ENCODE peak calls at places on chromosome 7, in ten cellular contexts. M is dorsolateral prefrontal cortex; C is body of pancreas; B is choroid plexus epithelial cell; F is mucosa of descending colon; L is HFF-Myc; W is A549; R is CD8-positive, alpha-beta T cell; D is left ventricle myocardium inferior; V is foreskin fibroblast. U is an unnamed sample.

GRCh38 chr7:150755473-150756099 is 18.4 kb downstream of the GIMAP5 start:
- DNase-seq in R (peak), F (no peak), B (no peak), C (no peak), M (no peak), D (no peak), V (no peak), L (no peak), W (no peak), U (no peak)

GRCh38 chr7:55770778-55771177 is 91.8 kb downstream of the SEPTIN14 start:
- DNase-seq in F (no peak), D (no peak), C (no peak), B (peak), R (no peak), V (no peak), L (no peak), W (no peak), M (no peak), U (no peak)

GRCh38 chr7:131002600-131002999 is 268.6 kb upstream of the KLF14 start:
- DNase-seq in C (no peak), B (no peak), L (no peak), R (no peak), V (no peak), F (no peak), D (no peak), W (no peak), M (no peak), U (no peak)

GRCh38 chr7:120843121-120843520 is 14.8 kb downstream of the TSPAN12 start:
- DNase-seq in R (no peak), V (peak), C (no peak), M (no peak), B (no peak), F (no peak), W (no peak), L (peak), D (no peak), U (no peak)

GRCh38 chr7:107179326-107180163 is 10.7 kb downstream of the HBP1 start:
- DNase-seq in V (no peak), L (no peak), R (no peak), F (no peak), W (peak), C (no peak), M (no peak), B (peak), D (no peak), U (no peak)

GRCh38 chr7:117072620-117073118 is 119.4 kb downstream of the ST7 start:
- DNase-seq in C (peak), D (peak), M (peak), V (no peak), R (no peak), B (peak), F (peak), L (no peak), W (no peak), U (no peak)

GRCh38 chr7:151930026-151930653 is 26.1 kb upstream of the GALNTL5 start:
- DNase-seq in L (no peak), D (no peak), M (no peak), W (no peak), V (no peak), C (no peak), R (no peak), F (no peak), B (no peak), U (no peak)

GRCh38 chr7:15995027-15995426 is 308.5 kb upstream of the MEOX2 start:
- DNase-seq in M (no peak), D (no peak), F (no peak), V (no peak), B (no peak), R (no peak), L (no peak), C (peak), W (no peak), U (no peak)

GRCh38 chr7:45342236-45342635 is 184.6 kb downstream of the RAMP3 start:
- DNase-seq in V (no peak), D (no peak), W (peak), F (no peak), R (no peak), B (no peak), M (no peak), L (no peak), C (no peak), U (no peak)

GRCh38 chr7:92621026-92621540 is 30.9 kb upstream of the FAM133B start:
- DNase-seq in V (peak), W (peak), C (peak), L (peak), M (no peak), F (peak), B (peak), D (peak), R (peak), U (no peak)

GRCh38 chr7:97317575-97317974 is 200.1 kb downstream of the SDHAF3 start:
- DNase-seq in L (no peak), V (no peak), M (no peak), F (no peak), R (no peak), D (no peak), W (peak), C (no peak), B (peak), U (no peak)

GRCh38 chr7:29527709-29528108 is 35.9 kb upstream of the PRR15 start:
- DNase-seq in L (no peak), F (no peak), W (no peak), D (no peak), C (no peak), B (no peak), M (no peak), V (no peak), R (no peak), U (no peak)

GRCh38 chr7:98189559-98189958 is 21.7 kb upstream of the BHLHA15 start:
- DNase-seq in D (no peak), V (no peak), B (no peak), L (no peak), M (no peak), C (no peak), W (no peak), F (no peak), R (no peak), U (no peak)

DNA sequence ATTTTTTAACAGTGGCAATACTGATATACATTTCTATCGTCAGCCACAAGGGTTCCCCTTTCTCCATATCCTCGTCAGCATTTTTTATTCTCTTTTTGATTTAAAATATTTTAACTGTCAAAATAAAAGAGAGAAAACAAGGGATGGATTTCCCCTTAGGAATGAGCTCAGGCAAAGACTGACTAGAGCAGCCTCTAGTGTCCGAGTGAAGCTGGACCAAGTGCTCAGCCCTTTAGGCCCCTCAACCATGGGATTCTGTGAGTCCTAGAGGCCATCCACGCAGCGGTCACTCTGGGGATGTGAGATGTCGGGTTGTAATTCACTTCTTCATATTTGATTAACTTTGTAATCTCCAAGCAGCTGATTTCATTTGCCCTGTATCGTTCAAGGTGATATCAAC is 137.4 kb upstream of the RNF32 start:
- DNase-seq in F (no peak), W (no peak), V (no peak), R (no peak), L (no peak), M (no peak), D (no peak), B (peak), C (no peak), U (no peak)
- TF ChIP-seq CTCF in F (no peak), W (peak), V (no peak), R (no peak), L (no peak), M (no peak), D (no peak), B (no peak), C (no peak), U (no peak)

DNA sequence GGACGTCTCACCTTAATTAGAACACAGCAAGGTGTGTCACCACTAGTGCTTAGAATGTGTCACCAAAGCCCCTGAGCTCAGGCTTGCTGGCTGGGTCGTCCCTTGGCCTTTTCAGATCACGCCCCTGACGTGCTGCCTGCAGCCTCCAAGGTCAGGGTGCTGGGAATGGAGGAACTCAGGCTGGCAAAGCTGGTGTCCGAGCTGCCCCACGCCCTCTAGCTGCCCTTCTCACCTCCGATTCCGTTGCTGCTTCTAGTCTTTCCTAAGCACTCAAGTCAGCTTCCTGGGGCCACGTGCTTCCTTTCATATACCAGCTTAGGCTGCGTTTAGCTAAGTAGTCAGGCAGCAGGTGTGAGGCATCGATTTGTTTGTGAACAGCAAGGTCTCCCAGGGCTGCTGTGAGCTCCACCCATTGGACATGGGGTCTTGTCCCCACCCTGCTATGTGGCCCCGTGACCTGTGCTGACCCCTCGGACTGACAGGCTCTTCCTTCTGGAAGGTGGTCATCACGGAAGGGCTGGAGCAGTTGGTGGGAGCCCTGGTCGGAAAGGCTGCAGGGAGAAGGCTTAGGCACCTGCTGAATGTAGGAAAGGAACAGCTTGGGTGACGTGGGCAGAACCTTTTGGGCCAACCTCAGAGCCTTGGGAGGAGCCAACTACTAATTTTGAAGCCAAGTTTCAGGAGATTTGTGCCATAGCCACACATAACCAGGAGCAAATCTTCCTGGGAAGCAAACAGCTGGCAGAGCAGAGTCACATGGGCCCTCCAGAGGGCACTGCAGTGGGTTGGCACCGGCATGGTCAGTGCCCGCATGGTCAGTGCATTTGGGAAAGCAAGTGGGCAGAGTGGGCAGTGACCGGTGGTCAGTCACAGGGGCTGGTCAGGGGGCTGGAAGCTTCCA is 28.8 kb downstream of the VIPR2 start:
- DNase-seq in W (no peak), V (no peak), R (no peak), B (no peak), F (no peak), D (no peak), L (no peak), C (peak), M (peak), U (no peak)
- TF ChIP-seq CTCF in W (no peak), V (no peak), R (no peak), B (no peak), F (no peak), D (peak), L (no peak), C (no peak), M (no peak), U (no peak)

GRCh38 chr7:66522518-66522917 is 106.2 kb upstream of the KCTD7 start:
- DNase-seq in R (no peak), C (no peak), V (no peak), D (no peak), W (peak), B (no peak), L (no peak), F (peak), M (no peak), U (no peak)
- TF ChIP-seq CTCF in R (no peak), C (no peak), V (peak), D (peak), W (peak), B (peak), L (peak), F (no peak), M (peak), U (peak)

DNA sequence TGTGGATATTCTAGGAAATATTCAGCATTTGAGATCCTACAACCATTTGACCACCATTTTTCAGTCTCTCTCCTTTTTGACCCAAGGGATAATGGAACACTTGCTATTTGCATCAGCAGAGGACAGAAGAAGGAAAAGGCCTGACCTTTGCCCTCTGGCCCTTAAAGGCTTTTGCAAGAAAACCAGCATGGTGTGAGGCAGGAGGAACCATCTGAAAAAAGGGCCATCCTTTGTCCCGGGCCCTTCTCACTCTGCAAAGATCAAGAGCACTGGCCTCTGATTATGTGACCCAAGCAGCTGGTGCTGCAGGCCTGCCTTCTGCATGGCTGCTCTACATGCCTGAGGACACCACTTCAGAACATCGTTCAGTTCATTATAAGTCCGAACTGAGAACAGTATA is 133.3 kb upstream of the STK17A start:
- DNase-seq in L (no peak), B (no peak), M (no peak), W (no peak), D (no peak), C (no peak), R (no peak), V (no peak), F (no peak), U (no peak)
- TF ChIP-seq CTCF in L (no peak), B (no peak), M (no peak), W (no peak), D (no peak), C (no peak), R (no peak), V (no peak), F (no peak), U (no peak)

GRCh38 chr7:42099076-42099836 is 137.8 kb downstream of the GLI3 start:
- DNase-seq in V (no peak), W (no peak), C (no peak), D (no peak), B (no peak), M (no peak), R (no peak), F (no peak), L (no peak), U (no peak)

GRCh38 chr7:42095791-42096190 is 141.2 kb downstream of the GLI3 start:
- DNase-seq in M (no peak), W (no peak), B (no peak), L (no peak), C (no peak), V (no peak), R (no peak), F (no peak), D (no peak), U (no peak)

GRCh38 chr7:42096681-42097637 is 140.1 kb downstream of the GLI3 start:
- DNase-seq in L (no peak), C (peak), D (peak), W (no peak), M (no peak), B (peak), R (no peak), V (peak), F (peak), U (no peak)

GRCh38 chr7:42096262-42096661 is 140.7 kb downstream of the GLI3 start:
- DNase-seq in R (no peak), L (no peak), B (no peak), F (no peak), C (no peak), W (no peak), V (no peak), M (no peak), D (no peak), U (no peak)

GRCh38 chr7:42097756-42098155 is 139.3 kb downstream of the GLI3 start:
- DNase-seq in D (no peak), V (peak), F (no peak), M (no peak), W (peak), B (peak), C (no peak), L (peak), R (no peak), U (peak)
- TF ChIP-seq CTCF in D (peak), V (peak), F (no peak), M (no peak), W (no peak), B (peak), C (no peak), L (peak), R (no peak), U (peak)

GRCh38 chr7:54701982-54702381 is 57.0 kb downstream of the SEC61G start:
- DNase-seq in W (no peak), L (no peak), R (no peak), F (no peak), D (no peak), C (no peak), M (no peak), V (no peak), B (no peak), U (no peak)

GRCh38 chr7:54699715-54700114 is 59.3 kb downstream of the SEC61G start:
- DNase-seq in V (no peak), F (no peak), W (no peak), R (no peak), M (no peak), L (no peak), D (no peak), C (no peak), B (no peak), U (no peak)

DNA sequence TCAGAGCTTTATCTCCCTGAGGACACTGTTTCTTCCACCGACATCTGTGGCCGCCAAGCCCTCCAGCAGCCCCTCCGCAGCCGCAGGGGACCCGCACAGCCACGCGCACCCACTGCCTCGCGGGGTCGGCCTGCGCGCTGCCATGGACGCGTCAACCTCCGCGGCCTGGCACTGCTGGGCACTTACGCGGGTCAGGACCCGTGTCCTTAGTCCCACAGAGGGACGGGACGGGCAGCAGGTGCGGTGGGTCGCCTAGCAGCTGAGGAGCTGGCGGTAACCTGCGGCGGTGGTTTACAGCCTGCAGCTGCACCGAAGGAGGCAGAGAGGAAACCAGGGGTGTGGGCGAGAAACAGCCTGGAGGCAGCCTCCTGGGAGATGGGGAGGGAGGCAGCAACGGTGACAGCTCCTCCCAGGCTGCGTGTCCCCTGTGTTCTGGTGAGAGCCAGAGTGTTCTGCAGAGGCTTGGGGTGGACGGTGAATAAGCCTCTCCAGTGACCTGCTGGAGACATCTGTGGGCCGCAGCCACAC is 61.3 kb downstream of the SEC61G start:
- DNase-seq in C (no peak), L (no peak), R (no peak), M (no peak), W (no peak), D (no peak), V (no peak), B (no peak), F (no peak), U (no peak)
- TF ChIP-seq CTCF in C (no peak), L (no peak), R (no peak), M (no peak), W (no peak), D (no peak), V (no peak), B (no peak), F (no peak), U (no peak)